ENCODE peak calls at places on chromosomes 7 and 10, in six cellular contexts. One of them, this sample, is unnamed.

GRCh38 chr10:46319383-46319782 is 32.6 kb downstream of the ANTXRL start:
- DNase-seq in stimulated activated CD4-positive, alpha-beta T cell treated with anti-CD3 and anti-CD28 coated beads, Interleukin-2, amount 100 ng/mL, for 48 hours: no peak
- DNase-seq in H9: no peak
- DNase-seq in A549: no peak
- DNase-seq in foreskin fibroblast: no peak
- DNase-seq in SK-N-MC: no peak
- DNase-seq in this sample: no peak

GRCh38 chr10:29658984-29659769 is 24.4 kb upstream of the SVIL start:
- DNase-seq in foreskin fibroblast: peak
- DNase-seq in H9: no peak
- DNase-seq in stimulated activated CD4-positive, alpha-beta T cell treated with anti-CD3 and anti-CD28 coated beads, Interleukin-2, amount 100 ng/mL, for 48 hours: peak
- DNase-seq in A549: peak
- DNase-seq in SK-N-MC: no peak
- DNase-seq in this sample: peak

GRCh38 chr10:12634532-12634931 is 285.2 kb downstream of the CAMK1D start:
- DNase-seq in stimulated activated CD4-positive, alpha-beta T cell treated with anti-CD3 and anti-CD28 coated beads, Interleukin-2, amount 100 ng/mL, for 48 hours: no peak
- DNase-seq in A549: no peak
- DNase-seq in H9: no peak
- DNase-seq in SK-N-MC: no peak
- DNase-seq in foreskin fibroblast: no peak
- DNase-seq in this sample: no peak

GRCh38 chr7:332020-332517 is 42.1 kb downstream of the FOXL3 start:
- DNase-seq in A549: no peak
- DNase-seq in foreskin fibroblast: no peak
- DNase-seq in H9: no peak
- DNase-seq in stimulated activated CD4-positive, alpha-beta T cell treated with anti-CD3 and anti-CD28 coated beads, Interleukin-2, amount 100 ng/mL, for 48 hours: no peak
- DNase-seq in SK-N-MC: no peak
- DNase-seq in this sample: no peak

GRCh38 chr10:14608381-14609001 is 166.2 kb downstream of the FAM107B start:
- DNase-seq in SK-N-MC: no peak
- DNase-seq in stimulated activated CD4-positive, alpha-beta T cell treated with anti-CD3 and anti-CD28 coated beads, Interleukin-2, amount 100 ng/mL, for 48 hours: no peak
- DNase-seq in A549: no peak
- DNase-seq in foreskin fibroblast: no peak
- DNase-seq in H9: no peak
- DNase-seq in this sample: no peak

GRCh38 chr10:100182281-100182680 is 3.5 kb downstream of the ERLIN1 start:
- DNase-seq in stimulated activated CD4-positive, alpha-beta T cell treated with anti-CD3 and anti-CD28 coated beads, Interleukin-2, amount 100 ng/mL, for 48 hours: no peak
- DNase-seq in foreskin fibroblast: no peak
- DNase-seq in SK-N-MC: no peak
- DNase-seq in H9: no peak
- DNase-seq in A549: no peak
- DNase-seq in this sample: no peak

GRCh38 chr10:47079177-47079580 is 168.0 kb downstream of the PTPN20 start:
- DNase-seq in A549: no peak
- DNase-seq in stimulated activated CD4-positive, alpha-beta T cell treated with anti-CD3 and anti-CD28 coated beads, Interleukin-2, amount 100 ng/mL, for 48 hours: no peak
- DNase-seq in foreskin fibroblast: no peak
- DNase-seq in H9: no peak
- DNase-seq in SK-N-MC: no peak
- DNase-seq in this sample: no peak

GRCh38 chr7:51366172-51366728 is 49.6 kb upstream of the COBL start:
- DNase-seq in foreskin fibroblast: no peak
- DNase-seq in SK-N-MC: no peak
- DNase-seq in stimulated activated CD4-positive, alpha-beta T cell treated with anti-CD3 and anti-CD28 coated beads, Interleukin-2, amount 100 ng/mL, for 48 hours: no peak
- DNase-seq in A549: no peak
- DNase-seq in H9: no peak
- DNase-seq in this sample: no peak

GRCh38 chr7:92848854-92849745 is 12.7 kb upstream of the CDK6 start:
- DNase-seq in foreskin fibroblast: no peak
- DNase-seq in A549: no peak
- DNase-seq in H9: no peak
- DNase-seq in stimulated activated CD4-positive, alpha-beta T cell treated with anti-CD3 and anti-CD28 coated beads, Interleukin-2, amount 100 ng/mL, for 48 hours: no peak
- DNase-seq in SK-N-MC: no peak
- DNase-seq in this sample: no peak

GRCh38 chr10:128007971-128008370 is 101.1 kb downstream of the PTPRE start:
- DNase-seq in A549: no peak
- DNase-seq in SK-N-MC: no peak
- DNase-seq in foreskin fibroblast: no peak
- DNase-seq in H9: no peak
- DNase-seq in stimulated activated CD4-positive, alpha-beta T cell treated with anti-CD3 and anti-CD28 coated beads, Interleukin-2, amount 100 ng/mL, for 48 hours: no peak
- DNase-seq in this sample: no peak

GRCh38 chr7:92875719-92876118 is 39.3 kb upstream of the CDK6 start:
- DNase-seq in A549: no peak
- DNase-seq in stimulated activated CD4-positive, alpha-beta T cell treated with anti-CD3 and anti-CD28 coated beads, Interleukin-2, amount 100 ng/mL, for 48 hours: no peak
- DNase-seq in H9: no peak
- DNase-seq in foreskin fibroblast: no peak
- DNase-seq in SK-N-MC: no peak
- DNase-seq in this sample: peak

GRCh38 chr7:141945356-141945755 is 1.4 kb downstream of the CLEC5A start:
- DNase-seq in A549: no peak
- DNase-seq in foreskin fibroblast: no peak
- DNase-seq in H9: no peak
- DNase-seq in stimulated activated CD4-positive, alpha-beta T cell treated with anti-CD3 and anti-CD28 coated beads, Interleukin-2, amount 100 ng/mL, for 48 hours: no peak
- DNase-seq in SK-N-MC: no peak
- DNase-seq in this sample: peak

GRCh38 chr10:59019603-59020002 is 156.8 kb upstream of the PHYHIPL start:
- DNase-seq in SK-N-MC: no peak
- DNase-seq in stimulated activated CD4-positive, alpha-beta T cell treated with anti-CD3 and anti-CD28 coated beads, Interleukin-2, amount 100 ng/mL, for 48 hours: no peak
- DNase-seq in A549: no peak
- DNase-seq in H9: no peak
- DNase-seq in foreskin fibroblast: no peak
- DNase-seq in this sample: no peak

GRCh38 chr10:76150139-76150885 is 718.9 kb downstream of the LRMDA start:
- DNase-seq in stimulated activated CD4-positive, alpha-beta T cell treated with anti-CD3 and anti-CD28 coated beads, Interleukin-2, amount 100 ng/mL, for 48 hours: no peak
- DNase-seq in SK-N-MC: no peak
- DNase-seq in foreskin fibroblast: no peak
- DNase-seq in A549: no peak
- DNase-seq in H9: peak
- DNase-seq in this sample: peak

GRCh38 chr7:30616318-30616717 is 21.6 kb downstream of the GARS1 start:
- DNase-seq in stimulated activated CD4-positive, alpha-beta T cell treated with anti-CD3 and anti-CD28 coated beads, Interleukin-2, amount 100 ng/mL, for 48 hours: no peak
- DNase-seq in A549: no peak
- DNase-seq in SK-N-MC: no peak
- DNase-seq in H9: no peak
- DNase-seq in foreskin fibroblast: no peak
- DNase-seq in this sample: no peak

GRCh38 chr10:124359336-124359832 is 59.3 kb downstream of the OAT start:
- DNase-seq in A549: no peak
- DNase-seq in foreskin fibroblast: no peak
- DNase-seq in H9: no peak
- DNase-seq in SK-N-MC: no peak
- DNase-seq in stimulated activated CD4-positive, alpha-beta T cell treated with anti-CD3 and anti-CD28 coated beads, Interleukin-2, amount 100 ng/mL, for 48 hours: no peak
- DNase-seq in this sample: no peak

GRCh38 chr7:74515276-74515675 is 61.6 kb downstream of the GTF2IRD1 start:
- DNase-seq in SK-N-MC: no peak
- DNase-seq in A549: no peak
- DNase-seq in foreskin fibroblast: no peak
- DNase-seq in stimulated activated CD4-positive, alpha-beta T cell treated with anti-CD3 and anti-CD28 coated beads, Interleukin-2, amount 100 ng/mL, for 48 hours: no peak
- DNase-seq in H9: no peak
- DNase-seq in this sample: no peak

GRCh38 chr10:33337335-33337854 is 2.9 kb upstream of the NRP1 start:
- DNase-seq in stimulated activated CD4-positive, alpha-beta T cell treated with anti-CD3 and anti-CD28 coated beads, Interleukin-2, amount 100 ng/mL, for 48 hours: no peak
- DNase-seq in H9: no peak
- DNase-seq in A549: peak
- DNase-seq in foreskin fibroblast: peak
- DNase-seq in SK-N-MC: no peak
- DNase-seq in this sample: peak

GRCh38 chr10:24207781-24208611 is 942 bp upstream of the KIAA1217 start:
- DNase-seq in stimulated activated CD4-positive, alpha-beta T cell treated with anti-CD3 and anti-CD28 coated beads, Interleukin-2, amount 100 ng/mL, for 48 hours: no peak
- DNase-seq in SK-N-MC: no peak
- DNase-seq in H9: no peak
- DNase-seq in A549: no peak
- DNase-seq in foreskin fibroblast: no peak
- DNase-seq in this sample: no peak

GRCh38 chr10:3813986-3814831 is 29.2 kb upstream of the KLF6 start:
- DNase-seq in H9: no peak
- DNase-seq in SK-N-MC: no peak
- DNase-seq in stimulated activated CD4-positive, alpha-beta T cell treated with anti-CD3 and anti-CD28 coated beads, Interleukin-2, amount 100 ng/mL, for 48 hours: no peak
- DNase-seq in foreskin fibroblast: no peak
- DNase-seq in A549: no peak
- DNase-seq in this sample: no peak

GRCh38 chr7:136293272-136293671 is 316.1 kb upstream of the MTPN start:
- DNase-seq in SK-N-MC: no peak
- DNase-seq in A549: no peak
- DNase-seq in stimulated activated CD4-positive, alpha-beta T cell treated with anti-CD3 and anti-CD28 coated beads, Interleukin-2, amount 100 ng/mL, for 48 hours: no peak
- DNase-seq in H9: no peak
- DNase-seq in foreskin fibroblast: no peak
- DNase-seq in this sample: no peak

GRCh38 chr7:131570401-131570800 is 14.0 kb upstream of the PODXL start:
- DNase-seq in A549: no peak
- DNase-seq in stimulated activated CD4-positive, alpha-beta T cell treated with anti-CD3 and anti-CD28 coated beads, Interleukin-2, amount 100 ng/mL, for 48 hours: no peak
- DNase-seq in SK-N-MC: no peak
- DNase-seq in H9: no peak
- DNase-seq in foreskin fibroblast: no peak
- DNase-seq in this sample: no peak

GRCh38 chr7:128155100-128155763 is 85.8 kb upstream of the LEP start:
- DNase-seq in stimulated activated CD4-positive, alpha-beta T cell treated with anti-CD3 and anti-CD28 coated beads, Interleukin-2, amount 100 ng/mL, for 48 hours: no peak
- DNase-seq in H9: peak
- DNase-seq in A549: no peak
- DNase-seq in SK-N-MC: no peak
- DNase-seq in foreskin fibroblast: no peak
- DNase-seq in this sample: no peak

GRCh38 chr10:71103969-71104368 is 108.4 kb upstream of the UNC5B start:
- DNase-seq in H9: no peak
- DNase-seq in foreskin fibroblast: no peak
- DNase-seq in SK-N-MC: no peak
- DNase-seq in A549: no peak
- DNase-seq in stimulated activated CD4-positive, alpha-beta T cell treated with anti-CD3 and anti-CD28 coated beads, Interleukin-2, amount 100 ng/mL, for 48 hours: no peak
- DNase-seq in this sample: no peak

GRCh38 chr10:8051109-8051781 is 3.2 kb upstream of the GATA3 start:
- DNase-seq in A549: no peak
- DNase-seq in SK-N-MC: no peak
- DNase-seq in foreskin fibroblast: no peak
- DNase-seq in H9: no peak
- DNase-seq in stimulated activated CD4-positive, alpha-beta T cell treated with anti-CD3 and anti-CD28 coated beads, Interleukin-2, amount 100 ng/mL, for 48 hours: peak
- DNase-seq in this sample: no peak

GRCh38 chr7:131691454-131692130 is 135.2 kb upstream of the PODXL start:
- DNase-seq in H9: no peak
- DNase-seq in foreskin fibroblast: no peak
- DNase-seq in SK-N-MC: no peak
- DNase-seq in A549: no peak
- DNase-seq in stimulated activated CD4-positive, alpha-beta T cell treated with anti-CD3 and anti-CD28 coated beads, Interleukin-2, amount 100 ng/mL, for 48 hours: no peak
- DNase-seq in this sample: no peak

GRCh38 chr10:78162867-78163266 is 129.2 kb downstream of the RPS24 start:
- DNase-seq in H9: no peak
- DNase-seq in A549: no peak
- DNase-seq in SK-N-MC: no peak
- DNase-seq in stimulated activated CD4-positive, alpha-beta T cell treated with anti-CD3 and anti-CD28 coated beads, Interleukin-2, amount 100 ng/mL, for 48 hours: no peak
- DNase-seq in foreskin fibroblast: no peak
- DNase-seq in this sample: no peak

GRCh38 chr10:94963901-94964300 is 25.4 kb downstream of the CYP2C9 start:
- DNase-seq in A549: peak
- DNase-seq in SK-N-MC: no peak
- DNase-seq in stimulated activated CD4-positive, alpha-beta T cell treated with anti-CD3 and anti-CD28 coated beads, Interleukin-2, amount 100 ng/mL, for 48 hours: no peak
- DNase-seq in foreskin fibroblast: peak
- DNase-seq in H9: peak
- DNase-seq in this sample: peak

GRCh38 chr10:22783807-22784206 is 69.4 kb upstream of the PIP4K2A start:
- DNase-seq in SK-N-MC: no peak
- DNase-seq in H9: no peak
- DNase-seq in stimulated activated CD4-positive, alpha-beta T cell treated with anti-CD3 and anti-CD28 coated beads, Interleukin-2, amount 100 ng/mL, for 48 hours: no peak
- DNase-seq in foreskin fibroblast: no peak
- DNase-seq in A549: no peak
- DNase-seq in this sample: no peak

GRCh38 chr10:9508616-9509015 is 1454.1 kb downstream of the GATA3 start:
- DNase-seq in SK-N-MC: no peak
- DNase-seq in foreskin fibroblast: no peak
- DNase-seq in stimulated activated CD4-positive, alpha-beta T cell treated with anti-CD3 and anti-CD28 coated beads, Interleukin-2, amount 100 ng/mL, for 48 hours: no peak
- DNase-seq in A549: no peak
- DNase-seq in H9: no peak
- DNase-seq in this sample: no peak

GRCh38 chr7:112129655-112130323 is 76.4 kb downstream of the DOCK4 start:
- DNase-seq in foreskin fibroblast: no peak
- DNase-seq in stimulated activated CD4-positive, alpha-beta T cell treated with anti-CD3 and anti-CD28 coated beads, Interleukin-2, amount 100 ng/mL, for 48 hours: no peak
- DNase-seq in A549: no peak
- DNase-seq in H9: no peak
- DNase-seq in SK-N-MC: no peak
- DNase-seq in this sample: peak

GRCh38 chr10:26550774-26551526 is 112.8 kb downstream of the APBB1IP start:
- DNase-seq in stimulated activated CD4-positive, alpha-beta T cell treated with anti-CD3 and anti-CD28 coated beads, Interleukin-2, amount 100 ng/mL, for 48 hours: no peak
- DNase-seq in H9: peak
- DNase-seq in SK-N-MC: no peak
- DNase-seq in foreskin fibroblast: no peak
- DNase-seq in A549: no peak
- DNase-seq in this sample: no peak